ENCODE peak calls at places on chromosomes 2 and 18, in ten cellular contexts. W is Peyer's patch, H is HCT116, P is heart left ventricle, J is A549, N is uterus, F is body of pancreas, B is testis, Y is endothelial cell of umbilical vein, K is prostate gland. X is an unnamed sample.
A peak's percentile ranks its signal among the peaks of the same experiment; 100 is the strongest.

GRCh38 chr2:201432038-201432437 is 19.2 kb downstream of the TRAK2 start:
- DNase-seq in P (no peak), J (peak; percentile 16), H (no peak), N (no peak), K (no peak), W (no peak), Y (peak; percentile 74), B (no peak), F (no peak), X (no peak)

GRCh38 chr2:205461169-205461568 is 221.1 kb upstream of the NRP2 start:
- DNase-seq in Y (no peak), N (no peak), K (no peak), F (no peak), H (no peak), P (no peak), B (no peak), J (no peak), W (no peak), X (no peak)

GRCh38 chr2:78315368-78315767 is 710.1 kb upstream of the REG3G start:
- DNase-seq in Y (no peak), F (no peak), B (no peak), J (no peak), N (no peak), H (no peak), W (no peak), K (no peak), P (no peak), X (no peak)

GRCh38 chr18:76486600-76486999 is 8.4 kb downstream of the ZNF516 start:
- DNase-seq in B (no peak), H (no peak), P (no peak), F (no peak), J (no peak), Y (no peak), W (no peak), N (no peak), K (no peak), X (no peak)

GRCh38 chr2:20663196-20664070 is 3.5 kb upstream of the GDF7 start:
- DNase-seq in B (no peak), K (no peak), F (peak; percentile 41), Y (no peak), H (no peak), J (no peak), P (no peak), W (no peak), N (no peak), X (no peak)

GRCh38 chr2:219542931-219543595 is 546 bp downstream of the CHPF start:
- DNase-seq in J (no peak), F (peak; percentile 39), N (no peak), K (no peak), Y (peak; percentile 14), B (peak; percentile 41), P (peak; percentile 42), W (no peak), H (no peak), X (no peak)

GRCh38 chr2:121185571-121186074 is 99.4 kb downstream of the TFCP2L1 start:
- DNase-seq in H (peak; percentile 8), P (no peak), B (no peak), K (peak; percentile 45), N (no peak), Y (no peak), F (no peak), W (no peak), J (no peak), X (no peak)

GRCh38 chr2:238287702-238288649 is at the start of gene PER2:
- DNase-seq in H (peak; percentile 43), K (peak; percentile 45), F (peak; percentile 85), N (peak; percentile 75), J (peak; percentile 91), P (peak; percentile 65), Y (peak; percentile 65), B (peak; percentile 63), W (peak; percentile 75), X (no peak)

GRCh38 chr2:10720983-10721343 is 467 bp upstream of the ATP6V1C2 start:
- DNase-seq in H (no peak), Y (no peak), J (no peak), B (no peak), N (no peak), K (no peak), W (no peak), F (no peak), P (no peak), X (no peak)

GRCh38 chr2:173030541-173031485 is 44.8 kb upstream of the MAP3K20 start:
- DNase-seq in W (no peak), P (no peak), J (no peak), N (no peak), H (no peak), Y (no peak), K (no peak), B (no peak), F (no peak), X (no peak)

GRCh38 chr2:207180741-207181140 is 15.0 kb upstream of the KLF7 start:
- DNase-seq in W (no peak), K (no peak), N (no peak), P (no peak), F (no peak), J (no peak), H (no peak), Y (no peak), B (no peak), X (no peak)

GRCh38 chr18:44651918-44652317 is 28.8 kb upstream of the SETBP1 start:
- DNase-seq in H (no peak), P (no peak), Y (no peak), F (no peak), J (no peak), K (no peak), N (no peak), B (no peak), W (no peak), X (no peak)

GRCh38 chr2:70081221-70081620 is 6.1 kb upstream of the PCBP1 start:
- DNase-seq in K (no peak), N (no peak), Y (no peak), J (no peak), H (no peak), F (no peak), B (no peak), P (no peak), W (peak; percentile 1), X (no peak)

GRCh38 chr2:70084973-70085710 is 2.1 kb upstream of the PCBP1 start:
- DNase-seq in N (no peak), W (peak; percentile 79), P (no peak), J (no peak), B (peak; percentile 74), K (peak; percentile 69), H (peak; percentile 65), Y (no peak), F (peak; percentile 62), X (no peak)

GRCh38 chr2:70085711-70086277 is 1.5 kb upstream of the PCBP1 start:
- DNase-seq in N (no peak), K (no peak), H (no peak), P (no peak), Y (peak; percentile 51), W (peak; percentile 39), F (no peak), B (no peak), J (no peak), X (no peak)

GRCh38 chr2:70086278-70086837 is 919 bp upstream of the PCBP1 start:
- DNase-seq in H (peak; percentile 61), W (no peak), Y (peak; percentile 91), J (peak; percentile 94), P (peak; percentile 86), K (peak; percentile 58), B (peak; percentile 86), F (peak; percentile 82), N (peak; percentile 81), X (no peak)

DNA sequence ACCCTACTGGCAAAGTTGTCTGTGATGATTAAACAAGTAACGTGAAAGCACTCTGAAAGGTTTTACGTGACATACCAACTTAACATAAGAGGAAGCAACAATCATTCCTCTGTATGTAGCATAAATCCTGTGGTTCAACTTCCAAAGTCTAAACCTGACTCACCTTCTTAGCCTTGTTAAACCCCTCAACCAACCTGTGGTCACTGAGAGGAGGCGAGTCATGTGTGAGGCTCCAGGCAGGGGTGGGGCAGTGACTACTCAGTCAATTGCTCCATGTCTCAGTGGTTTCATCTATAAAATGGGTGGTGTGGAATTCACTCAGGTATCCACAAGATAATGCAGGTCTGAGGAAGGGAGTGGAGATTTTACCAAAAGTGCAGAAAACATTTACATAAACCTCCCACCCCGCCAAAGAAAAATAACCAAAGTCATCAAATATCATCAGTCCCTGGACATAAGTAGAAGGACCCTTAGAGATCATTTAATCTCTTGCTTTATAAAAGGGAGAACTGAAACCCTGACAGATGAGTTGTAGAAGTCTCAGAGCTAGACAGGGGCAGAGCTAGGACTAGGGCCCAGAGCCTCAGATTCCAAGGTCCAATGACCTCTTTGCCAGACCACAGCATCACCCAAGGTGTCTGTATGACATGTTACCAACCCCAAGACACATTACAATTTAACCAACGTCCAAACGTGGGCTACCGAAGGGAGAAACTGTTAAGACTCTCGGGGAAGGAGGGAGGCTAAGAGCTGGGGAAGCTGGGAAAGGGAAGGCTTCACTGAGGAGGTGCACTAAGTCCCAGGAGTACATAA is 3.7 kb upstream of the PCBP1 start:
- DNase-seq in W (peak; percentile 72), P (no peak), K (no peak), J (peak; percentile 67), Y (no peak), F (no peak), N (no peak), H (peak; percentile 83), B (no peak), X (no peak)
- TF ChIP-seq POLR2A in W (peak; percentile 71), P (no peak), K (no peak), J (no peak), Y (no peak), F (no peak), N (no peak), H (no peak), B (no peak), X (no peak)

DNA sequence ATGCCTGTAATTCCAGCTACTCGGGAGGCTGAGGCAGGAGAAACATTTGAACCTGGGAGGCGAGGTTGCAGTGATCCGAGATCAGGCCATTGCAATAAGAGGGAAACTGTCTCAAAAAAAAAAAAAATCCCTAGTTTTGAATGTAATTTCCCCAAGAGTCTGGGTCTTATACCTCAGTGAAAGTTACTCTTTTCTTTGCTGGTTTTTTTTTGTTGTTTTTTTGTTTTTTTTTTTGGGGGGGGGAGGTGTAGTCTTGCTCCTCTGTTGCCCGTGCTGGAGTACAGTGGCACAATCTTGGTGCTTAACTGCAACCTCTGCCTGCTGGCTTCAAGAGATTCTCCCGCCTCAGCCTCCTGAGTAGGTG is 22.8 kb downstream of the EML4 start:
- DNase-seq in Y (no peak), H (no peak), J (no peak), N (no peak), B (no peak), K (no peak), W (no peak), P (no peak), F (no peak), X (no peak)
- H3K27ac ChIP-seq in Y (no peak overlapping the region), H (no peak overlapping the region), J (peak overlapping the region; percentile 63), N (no peak overlapping the region), B (no peak overlapping the region), K (no peak overlapping the region), W (peak overlapping the region; percentile 33), P (no peak overlapping the region), F (no peak overlapping the region), X (no peak overlapping the region)

GRCh38 chr2:64094663-64095382 is 49.4 kb downstream of the PELI1 start:
- DNase-seq in B (no peak), H (no peak), P (no peak), J (no peak), N (no peak), F (no peak), K (no peak), W (no peak), Y (no peak), X (no peak)
- TF ChIP-seq POLR2A in B (no peak), H (no peak), P (no peak), J (no peak), N (no peak), F (no peak), K (no peak), W (no peak), Y (no peak), X (no peak)

GRCh38 chr2:95039978-95040377 is 14.5 kb downstream of the MAL start:
- DNase-seq in Y (no peak), K (no peak), N (no peak), J (no peak), W (no peak), B (no peak), H (no peak), P (no peak), F (no peak), X (no peak)
- H3K27ac ChIP-seq in Y (no peak overlapping the region), K (no peak overlapping the region), N (no peak overlapping the region), J (no peak overlapping the region), W (no peak overlapping the region), B (no peak overlapping the region), H (no peak overlapping the region), P (no peak overlapping the region), F (no peak overlapping the region), X (no peak overlapping the region)